ENCODE peak calls at places on chromosomes 16 and 17, in eight cellular contexts. P is heart left ventricle; R is fibroblast of mammary gland; F is breast epithelium; I is ovary; J is nephron progenitor cell; C is cardiac fibroblast; N is CD8-positive, alpha-beta T cell. E is an unnamed sample.

GRCh38 chr17:39167492-39167891 is 1.5 kb upstream of the ARL5C start:
- DNase-seq in P (peak), R (no peak), F (no peak), I (no peak), J (no peak), C (no peak), N (no peak), E (no peak)

GRCh38 chr16:19744670-19745069 is 26.6 kb downstream of the IQCK start:
- DNase-seq in P (no peak), R (no peak), F (no peak), I (no peak), J (no peak), C (no peak), N (no peak), E (no peak)

GRCh38 chr16:67403976-67404555 is 10.8 kb upstream of the TPPP3 start:
- DNase-seq in P (no peak), R (no peak), F (no peak), I (no peak), J (no peak), C (no peak), N (no peak), E (no peak)

GRCh38 chr17:76524598-76525512 is 12.7 kb downstream of the CYGB start:
- DNase-seq in P (peak), R (peak), F (peak), I (peak), J (no peak), C (peak), N (no peak), E (no peak)

GRCh38 chr17:45127209-45127582 is 5.1 kb downstream of the PLCD3 start:
- DNase-seq in P (peak), R (no peak), F (no peak), I (peak), J (no peak), C (no peak), N (no peak), E (no peak)

GRCh38 chr17:18233803-18234518 is 8.5 kb downstream of the LLGL1 start:
- DNase-seq in P (no peak), R (no peak), F (no peak), I (no peak), J (no peak), C (no peak), N (no peak), E (no peak)

GRCh38 chr17:73311781-73312641 is at the start of gene CDC42EP4:
- DNase-seq in P (peak), R (peak), F (peak), I (peak), J (peak), C (peak), N (peak), E (peak)

GRCh38 chr16:11152677-11153321 is 103.2 kb downstream of the SOCS1 start:
- DNase-seq in P (no peak), R (no peak), F (no peak), I (no peak), J (no peak), C (no peak), N (no peak), E (no peak)

GRCh38 chr16:48284772-48285409 is 37.6 kb upstream of the ABCC11 start:
- DNase-seq in P (no peak), R (no peak), F (no peak), I (no peak), J (no peak), C (no peak), N (no peak), E (no peak)

GRCh38 chr17:28598389-28598788 is 436 bp downstream of the SPAG5 start:
- DNase-seq in P (no peak), R (no peak), F (no peak), I (no peak), J (no peak), C (no peak), N (no peak), E (no peak)

GRCh38 chr16:58907297-58907696 is 173.2 kb upstream of the GOT2 start:
- DNase-seq in P (no peak), R (no peak), F (no peak), I (no peak), J (no peak), C (no peak), N (no peak), E (no peak)

GRCh38 chr16:1105888-1106620 is 10.0 kb upstream of the C1QTNF8 start:
- DNase-seq in P (peak), R (peak), F (peak), I (peak), J (peak), C (peak), N (peak), E (no peak)

GRCh38 chr16:22191966-22192260 is 14.2 kb upstream of the EEF2K start:
- DNase-seq in P (no peak), R (peak), F (no peak), I (peak), J (no peak), C (no peak), N (no peak), E (no peak)

GRCh38 chr17:3695723-3696411 is at the start of gene P2RX5:
- DNase-seq in P (no peak), R (no peak), F (no peak), I (peak), J (peak), C (peak), N (no peak), E (no peak)

GRCh38 chr16:46949216-46949892 is 24.1 kb downstream of the DNAJA2 start:
- DNase-seq in P (no peak), R (no peak), F (no peak), I (no peak), J (no peak), C (no peak), N (no peak), E (no peak)

GRCh38 chr17:82729479-82730260 is 5.7 kb upstream of the FN3K start:
- DNase-seq in P (no peak), R (no peak), F (no peak), I (no peak), J (no peak), C (no peak), N (no peak), E (no peak)

GRCh38 chr16:289395-289997 is 6.5 kb downstream of the PDIA2 start:
- DNase-seq in P (no peak), R (no peak), F (no peak), I (no peak), J (no peak), C (no peak), N (no peak), E (no peak)

GRCh38 chr17:80283116-80283852 is 22.6 kb downstream of the RNF213 start:
- DNase-seq in P (no peak), R (no peak), F (no peak), I (no peak), J (no peak), C (no peak), N (no peak), E (no peak)

GRCh38 chr16:83843657-83844056 is 35.9 kb downstream of the HSBP1 start:
- DNase-seq in P (no peak), R (no peak), F (no peak), I (no peak), J (no peak), C (no peak), N (no peak), E (no peak)

GRCh38 chr16:49700928-49701685 is 154.8 kb downstream of the ZNF423 start:
- DNase-seq in P (no peak), R (no peak), F (no peak), I (peak), J (no peak), C (no peak), N (no peak), E (no peak)

GRCh38 chr16:83530293-83530692 is 277.5 kb upstream of the HSBP1 start:
- DNase-seq in P (no peak), R (peak), F (no peak), I (no peak), J (no peak), C (peak), N (no peak), E (no peak)

GRCh38 chr16:80362816-80363215 is 178.0 kb upstream of the DYNLRB2 start:
- DNase-seq in P (no peak), R (no peak), F (no peak), I (no peak), J (no peak), C (no peak), N (no peak), E (no peak)

GRCh38 chr16:84308120-84308519 is 13.4 kb downstream of the WFDC1 start:
- DNase-seq in P (peak), R (peak), F (no peak), I (peak), J (peak), C (peak), N (no peak), E (no peak)

GRCh38 chr17:4136373-4136772 is 6.5 kb downstream of the ZZEF1 start:
- DNase-seq in P (peak), R (peak), F (no peak), I (no peak), J (no peak), C (peak), N (no peak), E (peak)

GRCh38 chr17:82047914-82048570 is 3.6 kb downstream of the RFNG start:
- DNase-seq in P (peak), R (no peak), F (no peak), I (no peak), J (no peak), C (no peak), N (no peak), E (no peak)

GRCh38 chr17:48597492-48597774 is 3.9 kb upstream of the HOXB5 start:
- DNase-seq in P (no peak), R (no peak), F (no peak), I (no peak), J (no peak), C (no peak), N (no peak), E (no peak)

GRCh38 chr17:44205962-44206824 is 6.5 kb upstream of the ATXN7L3 start:
- DNase-seq in P (no peak), R (no peak), F (no peak), I (no peak), J (no peak), C (no peak), N (no peak), E (no peak)

GRCh38 chr16:4415538-4416199 is 727 bp downstream of the CORO7 start:
- DNase-seq in P (peak), R (no peak), F (no peak), I (peak), J (peak), C (peak), N (no peak), E (no peak)

GRCh38 chr16:966505-966904 is 4.3 kb downstream of the LMF1 start:
- DNase-seq in P (no peak), R (no peak), F (no peak), I (no peak), J (no peak), C (no peak), N (no peak), E (no peak)

GRCh38 chr16:87126403-87127025 is 190.7 kb downstream of the C16orf95 start:
- DNase-seq in P (no peak), R (no peak), F (no peak), I (no peak), J (no peak), C (no peak), N (no peak), E (no peak)

GRCh38 chr16:59697236-59697635 is 963.1 kb upstream of the GOT2 start:
- DNase-seq in P (no peak), R (peak), F (no peak), I (no peak), J (no peak), C (peak), N (no peak), E (no peak)

GRCh38 chr16:27847030-27847550 is 216.4 kb downstream of the GSG1L start:
- DNase-seq in P (no peak), R (peak), F (no peak), I (no peak), J (no peak), C (no peak), N (no peak), E (no peak)

GRCh38 chr17:52465407-52465806 is 306.9 kb upstream of the CA10 start:
- DNase-seq in P (no peak), R (no peak), F (no peak), I (no peak), J (no peak), C (no peak), N (no peak), E (no peak)

GRCh38 chr17:52470553-52470952 is 312.0 kb upstream of the CA10 start:
- DNase-seq in P (no peak), R (no peak), F (no peak), I (no peak), J (no peak), C (no peak), N (no peak), E (no peak)
- TF ChIP-seq CTCF in P (no peak), R (no peak), F (no peak), I (no peak), J (no peak), C (no peak), N (no peak), E (no peak)

DNA sequence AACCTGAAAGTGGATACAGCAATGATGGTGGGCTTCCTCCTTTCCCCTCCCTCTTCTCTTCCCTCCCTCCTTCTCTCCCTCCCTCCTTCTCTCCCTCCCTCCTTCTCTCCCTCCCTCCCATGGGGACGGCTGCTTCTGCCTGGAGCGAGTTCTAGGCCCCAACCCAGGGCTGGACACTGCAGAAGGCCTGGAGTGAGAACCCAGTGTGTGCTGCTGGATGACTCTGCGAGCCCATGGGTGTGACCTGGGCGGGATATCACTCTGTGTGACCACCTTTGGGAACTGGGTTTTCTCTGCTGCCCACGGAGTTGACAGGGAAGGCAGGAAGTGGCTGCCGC is 242.6 kb upstream of the GSE1 start:
- DNase-seq in P (no peak), R (no peak), F (no peak), I (no peak), J (no peak), C (no peak), N (no peak), E (no peak)
- TF ChIP-seq CTCF in P (no peak), R (no peak), F (no peak), I (no peak), J (no peak), C (no peak), N (no peak), E (no peak)

GRCh38 chr17:55769625-55770000 is 18.8 kb downstream of the PCTP start:
- DNase-seq in P (no peak), R (peak), F (no peak), I (no peak), J (no peak), C (peak), N (no peak), E (no peak)

GRCh38 chr17:55774834-55775233 is 24.0 kb downstream of the PCTP start:
- DNase-seq in P (no peak), R (no peak), F (no peak), I (no peak), J (peak), C (no peak), N (no peak), E (no peak)

GRCh38 chr17:55773671-55774070 is 22.8 kb downstream of the PCTP start:
- DNase-seq in P (no peak), R (no peak), F (no peak), I (no peak), J (no peak), C (no peak), N (no peak), E (no peak)

GRCh38 chr17:55770220-55770870 is 19.5 kb downstream of the PCTP start:
- DNase-seq in P (no peak), R (peak), F (no peak), I (no peak), J (peak), C (peak), N (no peak), E (no peak)

DNA sequence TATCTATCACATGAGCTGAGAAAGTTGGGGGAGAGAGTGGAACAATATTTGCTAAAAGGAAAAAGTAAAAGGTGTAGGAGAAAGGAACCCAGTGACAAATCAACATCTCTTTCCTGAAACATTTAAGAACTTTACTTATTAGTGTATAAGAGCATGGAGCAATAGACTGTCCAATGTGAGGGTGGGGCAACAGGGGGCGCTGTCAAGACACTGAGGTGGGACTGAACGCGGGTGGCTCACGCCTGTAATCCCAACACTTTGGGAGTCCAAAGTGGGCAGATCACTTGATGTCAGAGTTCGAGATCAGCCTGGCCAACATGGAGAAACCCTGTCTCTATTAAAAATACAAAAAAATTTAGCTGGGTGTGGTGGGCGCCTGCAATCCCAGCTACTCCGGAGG is 21.2 kb downstream of the PCTP start:
- DNase-seq in P (no peak), R (no peak), F (no peak), I (no peak), J (no peak), C (no peak), N (no peak), E (no peak)
- TF ChIP-seq CTCF in P (peak), R (no peak), F (no peak), I (no peak), J (no peak), C (no peak), N (no peak), E (no peak)

GRCh38 chr16:2501938-2502900 is 11.5 kb upstream of the ATP6V0C start:
- DNase-seq in P (no peak), R (no peak), F (no peak), I (no peak), J (no peak), C (no peak), N (no peak), E (no peak)

GRCh38 chr16:2499454-2499853 is 14.3 kb upstream of the ATP6V0C start:
- DNase-seq in P (no peak), R (no peak), F (no peak), I (no peak), J (no peak), C (no peak), N (no peak), E (no peak)

GRCh38 chr16:2500937-2501750 is 12.6 kb upstream of the ATP6V0C start:
- DNase-seq in P (peak), R (peak), F (peak), I (peak), J (peak), C (peak), N (peak), E (peak)

GRCh38 chr16:2499890-2500633 is 13.7 kb upstream of the ATP6V0C start:
- DNase-seq in P (no peak), R (no peak), F (no peak), I (no peak), J (no peak), C (no peak), N (no peak), E (no peak)

DNA sequence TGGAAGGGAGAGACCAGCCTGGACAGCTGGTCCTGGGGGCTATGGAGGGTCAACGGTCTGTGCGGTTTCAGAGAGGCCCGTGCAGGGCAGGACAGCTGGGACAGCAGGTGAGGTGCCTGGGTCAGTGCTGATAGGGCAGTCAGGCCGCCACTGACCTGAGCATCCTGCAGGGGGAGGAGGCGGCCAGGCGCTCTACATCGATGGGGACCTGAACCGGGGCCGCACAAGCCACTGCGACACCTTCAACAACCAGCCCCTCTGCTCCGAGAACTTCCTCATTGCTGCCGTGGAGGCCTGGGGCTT is 13.2 kb upstream of the ATP6V0C start:
- DNase-seq in P (no peak), R (no peak), F (no peak), I (no peak), J (no peak), C (no peak), N (no peak), E (no peak)
- TF ChIP-seq CTCF in P (no peak), R (peak), F (no peak), I (no peak), J (no peak), C (no peak), N (no peak), E (no peak)

GRCh38 chr17:16285646-16286008 is 67.6 kb downstream of the CENPV start:
- DNase-seq in P (no peak), R (no peak), F (no peak), I (no peak), J (no peak), C (no peak), N (no peak), E (no peak)
- TF ChIP-seq CTCF in P (peak), R (peak), F (peak), I (peak), J (no peak), C (peak), N (peak), E (no peak)

GRCh38 chr17:37131670-37132620 is 183.2 kb downstream of the AATF start:
- DNase-seq in P (no peak), R (no peak), F (no peak), I (no peak), J (peak), C (no peak), N (no peak), E (no peak)
- TF ChIP-seq CTCF in P (no peak), R (no peak), F (no peak), I (no peak), J (no peak), C (no peak), N (no peak), E (no peak)